ENCODE peak calls at places on chromosomes 12 and 14, in seven cellular contexts. A is uterus; B is naive thymus-derived CD4-positive, alpha-beta T cell; M is KG1; P is transverse colon; O is fibroblast of villous mesenchyme; L is BJ. T is an unnamed sample.

GRCh38 chr12:12015073-12015685 is 55.6 kb upstream of the BCL2L14 start:
- DNase-seq in A (no peak), B (no peak), M (no peak), P (no peak), O (no peak), L (no peak), T (no peak)

GRCh38 chr14:91708795-91709194 is 23.1 kb downstream of the CATSPERB start:
- DNase-seq in A (no peak), B (no peak), M (no peak), P (peak), O (no peak), L (no peak), T (no peak)

GRCh38 chr12:120996133-120996746 is 17.9 kb downstream of the HNF1A start:
- DNase-seq in A (no peak), B (no peak), M (no peak), P (no peak), O (no peak), L (no peak), T (no peak)

GRCh38 chr14:103233328-103233727 is 100.7 kb upstream of the EIF5 start:
- DNase-seq in A (no peak), B (no peak), M (no peak), P (no peak), O (no peak), L (no peak), T (no peak)

GRCh38 chr14:81323621-81324400 is 76.3 kb downstream of the STON2 start:
- DNase-seq in A (no peak), B (no peak), M (no peak), P (peak), O (no peak), L (no peak), T (no peak)

GRCh38 chr12:71356569-71356968 is 83.0 kb upstream of the LGR5 start:
- DNase-seq in A (no peak), B (no peak), M (no peak), P (no peak), O (no peak), L (no peak), T (no peak)

GRCh38 chr14:34983148-34983760 is 462 bp downstream of the SRP54 start:
- DNase-seq in A (no peak), B (no peak), M (no peak), P (no peak), O (no peak), L (no peak), T (no peak)

GRCh38 chr12:26798013-26798412 is 35.0 kb downstream of the ITPR2 start:
- DNase-seq in A (no peak), B (no peak), M (no peak), P (no peak), O (peak), L (peak), T (no peak)

GRCh38 chr12:24113701-24114100 is 164.2 kb upstream of the SOX5 start:
- DNase-seq in A (no peak), B (no peak), M (no peak), P (no peak), O (no peak), L (no peak), T (no peak)

GRCh38 chr12:131006036-131006735 is 52.5 kb downstream of the ADGRD1 start:
- DNase-seq in A (no peak), B (no peak), M (no peak), P (no peak), O (no peak), L (no peak), T (no peak)

GRCh38 chr12:95731519-95731958 is 59.0 kb downstream of the NTN4 start:
- DNase-seq in A (no peak), B (no peak), M (no peak), P (no peak), O (no peak), L (no peak), T (no peak)

GRCh38 chr12:95339086-95339788 is 121.6 kb downstream of the VEZT start:
- DNase-seq in A (no peak), B (no peak), M (no peak), P (no peak), O (no peak), L (no peak), T (no peak)

GRCh38 chr14:106831322-106831720 is 1304.9 kb downstream of the TMEM121 start:
- DNase-seq in A (no peak), B (peak), M (no peak), P (peak), O (no peak), L (no peak), T (no peak)

T was measured in esophagus squamous epithelium.